ENCODE peak calls at places on chromosomes 3 and 15, in eight cellular contexts. N, Q, P, A, E, T, L and V are unnamed samples.

GRCh38 chr3:129118745-129119144 is 2.9 kb downstream of the RAB43 start:
- DNase-seq in E (no peak), L (peak; percentile 27), P (no peak), A (no peak), Q (no peak), T (peak; percentile 53), N (no peak), V (no peak)

GRCh38 chr3:40572588-40572987 is 47.8 kb downstream of the ZNF621 start:
- DNase-seq in E (no peak), N (no peak), P (no peak), T (no peak), L (no peak), Q (no peak), A (no peak), V (no peak)

GRCh38 chr3:183586477-183586876 is 31.0 kb upstream of the KLHL6 start:
- DNase-seq in E (no peak), N (no peak), Q (no peak), T (peak; percentile 53), L (no peak), A (no peak), P (no peak), V (no peak)

GRCh38 chr3:188584162-188584529 is 430.2 kb downstream of the LPP start:
- DNase-seq in P (no peak), L (peak; percentile 78), T (no peak), E (no peak), N (peak; percentile 90), Q (peak; percentile 75), A (no peak), V (no peak)

GRCh38 chr15:40875996-40876740 is 2.1 kb upstream of the RHOV start:
- DNase-seq in Q (no peak), A (no peak), P (no peak), N (no peak), T (no peak), L (no peak), E (no peak), V (no peak)

GRCh38 chr3:176958560-176958959 is 238.7 kb downstream of the TBL1XR1 start:
- DNase-seq in N (no peak), T (no peak), A (no peak), Q (no peak), L (no peak), E (no peak), P (no peak), V (no peak)

GRCh38 chr3:46998121-46998851 is 18.8 kb downstream of the NBEAL2 start:
- DNase-seq in Q (peak; percentile 47), T (peak; percentile 87), L (peak; percentile 48), N (peak; percentile 68), P (peak; percentile 89), E (peak; percentile 77), A (peak; percentile 97), V (no peak)

GRCh38 chr3:19347701-19348100 is 199.4 kb downstream of the KCNH8 start:
- DNase-seq in L (no peak), Q (no peak), A (no peak), T (no peak), N (no peak), E (no peak), P (no peak), V (no peak)

GRCh38 chr3:94146455-94146854 is 83.6 kb downstream of the NSUN3 start:
- DNase-seq in Q (no peak), T (no peak), P (peak; percentile 49), E (no peak), N (no peak), L (no peak), A (no peak), V (no peak)

GRCh38 chr3:54599741-54600140 is 328.1 kb downstream of the LRTM1 start:
- DNase-seq in A (no peak), E (no peak), Q (no peak), T (no peak), N (no peak), L (no peak), P (no peak), V (no peak)

GRCh38 chr3:171748341-171748918 is 61.9 kb downstream of the PLD1 start:
- DNase-seq in E (no peak), T (no peak), L (no peak), Q (peak; percentile 28), A (no peak), P (no peak), N (peak; percentile 89), V (no peak)

GRCh38 chr3:160174621-160175020 is 50.6 kb upstream of the C3orf80 start:
- DNase-seq in N (no peak), E (no peak), L (no peak), Q (no peak), A (no peak), T (no peak), P (no peak), V (no peak)

GRCh38 chr3:178822722-178823121 is 248.9 kb downstream of the ZMAT3 start:
- DNase-seq in A (no peak), Q (no peak), P (no peak), N (no peak), T (no peak), L (no peak), E (no peak), V (no peak)

GRCh38 chr3:125386811-125387210 is 11.7 kb upstream of the ZNF148 start:
- DNase-seq in A (no peak), T (no peak), P (no peak), E (no peak), Q (peak; percentile 41), N (peak; percentile 89), L (no peak), V (no peak)

GRCh38 chr3:133047980-133048379 is 9.8 kb downstream of the TMEM108 start:
- DNase-seq in N (no peak), L (no peak), Q (no peak), E (no peak), P (no peak), A (no peak), T (no peak), V (no peak)

GRCh38 chr15:51128701-51129100 is 34.0 kb upstream of the TNFAIP8L3 start:
- DNase-seq in T (no peak), P (no peak), L (no peak), E (no peak), A (no peak), N (no peak), Q (no peak), V (no peak)

GRCh38 chr3:155941354-155941753 is 70.9 kb downstream of the GMPS start:
- DNase-seq in L (no peak), Q (no peak), T (no peak), N (no peak), P (no peak), E (no peak), A (no peak), V (no peak)

GRCh38 chr3:172067837-172068440 is 28.6 kb downstream of the FNDC3B start:
- DNase-seq in L (no peak), E (no peak), N (no peak), T (no peak), A (no peak), Q (no peak), P (no peak), V (no peak)

GRCh38 chr15:82571722-82572222 is 31.5 kb upstream of the RPS17 start:
- DNase-seq in A (peak; percentile 83), L (no peak), Q (peak; percentile 60), N (peak; percentile 82), E (no peak), P (peak; percentile 28), T (no peak), V (peak; percentile 52)

GRCh38 chr3:128917291-128917690 is 37.9 kb downstream of the ACAD9 start:
- DNase-seq in E (no peak), T (no peak), A (no peak), Q (no peak), P (no peak), N (peak; percentile 6), L (no peak), V (no peak)

DNA sequence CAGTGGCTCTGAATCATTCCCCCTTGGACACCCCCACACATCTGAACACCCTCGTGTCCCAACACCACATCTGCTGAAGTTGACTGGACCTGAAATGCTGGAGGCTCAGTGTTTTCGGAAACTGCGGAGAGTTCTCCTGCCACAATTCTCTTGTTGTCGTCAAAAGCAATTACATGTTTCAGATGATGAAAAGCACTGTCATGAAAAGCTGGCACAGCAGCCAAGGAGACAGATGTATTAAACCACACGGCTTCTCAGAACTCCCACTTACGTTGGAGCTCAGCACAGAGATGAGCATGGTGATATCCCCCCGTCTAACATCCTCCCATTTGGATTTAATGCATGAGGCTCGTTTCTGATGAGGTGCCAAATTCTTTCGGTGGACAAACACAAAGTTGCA is 180.1 kb downstream of the RORA start:
- DNase-seq in P (no peak), A (no peak), T (no peak), Q (no peak), E (no peak), N (no peak), L (no peak), V (no peak)
- H3K4me3 ChIP-seq in P (no peak overlapping the region), A (no peak overlapping the region), T (no peak overlapping the region), Q (no peak overlapping the region), E (no peak overlapping the region), N (no peak overlapping the region), L (no peak overlapping the region), V (no peak overlapping the region)

GRCh38 chr15:65945616-65946015 is 76.3 kb downstream of the RAB11A start:
- DNase-seq in P (no peak), L (no peak), A (peak; percentile 76), E (no peak), T (no peak), Q (no peak), N (no peak), V (no peak)
- TF ChIP-seq CTCF in P (no peak), L (no peak), A (peak; percentile 58), E (peak; percentile 20), T (no peak), Q (no peak), N (no peak), V (no peak)

DNA sequence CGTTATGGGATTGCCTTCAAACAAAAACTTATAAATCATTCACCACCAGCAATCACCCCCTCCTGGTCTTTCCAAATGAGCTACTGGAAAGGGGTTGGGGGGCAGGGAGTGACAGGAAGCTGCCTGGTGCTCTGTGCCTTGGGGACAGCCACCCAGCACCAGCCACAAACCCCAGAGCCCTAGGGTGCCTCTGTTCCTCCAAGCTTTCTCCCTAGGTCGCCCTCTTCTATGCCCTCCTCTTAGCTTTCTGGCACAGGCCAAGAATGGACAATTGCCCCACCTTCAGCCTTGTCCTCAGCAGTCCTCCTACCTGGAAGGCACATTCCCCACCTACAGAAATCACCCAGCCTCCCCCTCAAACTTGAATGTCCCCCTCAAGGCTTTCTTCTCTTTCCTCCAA is 3.3 kb downstream of the OXTR start:
- DNase-seq in E (no peak), A (peak; percentile 30), T (no peak), N (no peak), Q (no peak), P (no peak), L (no peak), V (no peak)
- H3K4me3 ChIP-seq in E (no peak overlapping the region), A (no peak overlapping the region), T (no peak overlapping the region), N (no peak overlapping the region), Q (peak overlapping the region; percentile 17), P (no peak overlapping the region), L (no peak overlapping the region), V (peak overlapping the region; percentile 73)

DNA sequence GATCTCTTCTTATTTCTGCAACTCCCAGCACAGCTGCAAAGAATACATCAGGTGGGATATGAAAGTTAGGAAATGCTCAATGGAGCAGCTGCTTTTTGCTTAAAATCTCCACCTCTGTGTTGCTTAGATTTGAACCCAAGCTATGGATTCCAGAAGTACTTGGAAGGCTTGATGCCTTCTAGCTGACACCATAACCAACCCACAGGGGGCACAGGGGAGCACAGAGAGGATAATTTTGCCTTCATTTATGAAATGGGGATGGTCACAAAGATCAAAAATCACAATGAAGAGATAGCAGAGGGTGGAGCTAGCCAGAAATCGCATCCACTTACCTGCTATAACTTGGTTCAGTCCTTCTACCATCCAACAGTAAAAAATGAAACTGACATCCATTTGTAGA is 75.7 kb downstream of the DUT start:
- DNase-seq in L (no peak), N (no peak), E (no peak), Q (no peak), P (no peak), T (no peak), A (peak; percentile 59), V (no peak)
- TF ChIP-seq CTCF in L (peak; percentile 31), N (peak; percentile 38), E (peak; percentile 20), Q (peak; percentile 34), P (no peak), T (no peak), A (peak; percentile 68), V (no peak)